ENCODE peak calls at places on chromosome 10, in four cellular contexts. X, V, D and F are unnamed samples.

GRCh38 chr10:119104653-119105024 is 726 bp downstream of the DENND10 start:
- DNase-seq in X (no peak), V (peak; percentile 23), D (peak; percentile 65), F (no peak)

GRCh38 chr10:79104264-79104954 is 35.6 kb downstream of the ZMIZ1 start:
- DNase-seq in X (no peak), V (no peak), D (peak; percentile 84), F (peak; percentile 54)

GRCh38 chr10:122504551-122504950 is 43.2 kb downstream of the HTRA1 start:
- DNase-seq in X (peak; percentile 85), V (peak; percentile 69), D (peak; percentile 93), F (peak; percentile 88)

GRCh38 chr10:44259090-44259874 is 125.6 kb downstream of the CXCL12 start:
- DNase-seq in X (no peak), V (no peak), D (no peak), F (no peak)

GRCh38 chr10:101889256-101890210 is 45.9 kb upstream of the KCNIP2 start:
- DNase-seq in X (peak; percentile 51), V (peak; percentile 54), D (peak; percentile 83), F (peak; percentile 63)

GRCh38 chr10:112911196-112911595 is 38.9 kb upstream of the TCF7L2 start:
- DNase-seq in X (no peak), V (no peak), D (no peak), F (no peak)

GRCh38 chr10:124119216-124119615 is 25.8 kb upstream of the CHST15 start:
- DNase-seq in X (no peak), V (no peak), D (no peak), F (no peak)

GRCh38 chr10:61899997-61900828 is 1.3 kb upstream of the ARID5B start:
- DNase-seq in X (no peak), V (peak; percentile 57), D (peak; percentile 64), F (no peak)

GRCh38 chr10:72044417-72045041 is 43.8 kb downstream of the SPOCK2 start:
- DNase-seq in X (no peak), V (no peak), D (no peak), F (no peak)